ENCODE peak calls at places on chromosomes 11 and 22, in eight cellular contexts. L, V, Y, W, I, S, Q and N are unnamed samples.
A peak's percentile ranks its signal among the peaks of the same experiment; 100 is the strongest.

GRCh38 chr11:132007184-132007583 is 636.8 kb downstream of the NTM start:
- DNase-seq in L (no peak), V (no peak), Y (no peak), W (no peak), I (no peak), S (no peak), Q (no peak), N (no peak)

GRCh38 chr11:116773203-116774112 is 671 bp upstream of the BUD13 start:
- DNase-seq in L (no peak), V (no peak), Y (peak; percentile 56), W (no peak), I (no peak), S (no peak), Q (no peak), N (no peak)

GRCh38 chr22:22394589-22394988 is 114.0 kb downstream of the ZNF280B start:
- DNase-seq in L (no peak), V (no peak), Y (no peak), W (no peak), I (no peak), S (no peak), Q (no peak), N (no peak)

GRCh38 chr22:48635825-48636224 is 1191.8 kb downstream of the BRD1 start:
- DNase-seq in L (peak; percentile 11), V (no peak), Y (no peak), W (no peak), I (no peak), S (no peak), Q (no peak), N (no peak)

GRCh38 chr11:298406-299065 is 790 bp downstream of the IFITM5 start:
- DNase-seq in L (peak; percentile 18), V (no peak), Y (no peak), W (no peak), I (peak; percentile 17), S (peak; percentile 67), Q (no peak), N (no peak)

GRCh38 chr11:119345685-119346084 is 820 bp downstream of the MFRP start:
- DNase-seq in L (no peak), V (no peak), Y (no peak), W (no peak), I (no peak), S (peak; percentile 60), Q (no peak), N (no peak)

GRCh38 chr11:64378335-64378884 is 19.4 kb downstream of the RPS6KA4 start:
- DNase-seq in L (no peak), V (peak; percentile 41), Y (no peak), W (no peak), I (peak; percentile 48), S (peak; percentile 76), Q (peak; percentile 42), N (no peak)

GRCh38 chr11:17822021-17822781 is 87.6 kb downstream of the KCNC1 start:
- DNase-seq in L (no peak), V (no peak), Y (no peak), W (no peak), I (peak; percentile 24), S (no peak), Q (peak; percentile 83), N (no peak)

GRCh38 chr11:31802990-31803812 is 7.9 kb downstream of the PAX6 start:
- DNase-seq in L (no peak), V (no peak), Y (no peak), W (no peak), I (no peak), S (no peak), Q (no peak), N (no peak)

GRCh38 chr11:69705246-69705856 is 1.5 kb upstream of the FGF19 start:
- DNase-seq in L (no peak), V (no peak), Y (no peak), W (no peak), I (no peak), S (no peak), Q (no peak), N (no peak)

GRCh38 chr11:20474176-20474950 is 86.8 kb downstream of the PRMT3 start:
- DNase-seq in L (no peak), V (no peak), Y (no peak), W (no peak), I (no peak), S (peak; percentile 54), Q (no peak), N (peak; percentile 13)

GRCh38 chr11:15720460-15720859 is 605.7 kb downstream of the INSC start:
- DNase-seq in L (no peak), V (no peak), Y (no peak), W (no peak), I (no peak), S (no peak), Q (peak; percentile 33), N (no peak)

GRCh38 chr11:96154802-96155520 is 188.0 kb downstream of the MAML2 start:
- DNase-seq in L (no peak), V (peak; percentile 26), Y (no peak), W (no peak), I (no peak), S (no peak), Q (peak; percentile 64), N (no peak)

GRCh38 chr11:82229346-82229745 is 504.3 kb downstream of the FAM181B start:
- DNase-seq in L (no peak), V (peak; percentile 37), Y (no peak), W (no peak), I (no peak), S (no peak), Q (peak; percentile 15), N (peak; percentile 1)

GRCh38 chr11:2383823-2384722 is 7.0 kb downstream of the CD81 start:
- DNase-seq in L (peak; percentile 59), V (no peak), Y (no peak), W (no peak), I (peak; percentile 32), S (peak; percentile 88), Q (no peak), N (peak; percentile 71)

GRCh38 chr11:121429556-121429955 is 22.6 kb upstream of the SORL1 start:
- DNase-seq in L (no peak), V (no peak), Y (no peak), W (no peak), I (no peak), S (no peak), Q (no peak), N (no peak)

GRCh38 chr11:121422675-121423074 is 29.4 kb upstream of the SORL1 start:
- DNase-seq in L (peak; percentile 32), V (no peak), Y (no peak), W (no peak), I (no peak), S (no peak), Q (no peak), N (peak; percentile 56)

GRCh38 chr11:121425818-121426217 is 26.3 kb upstream of the SORL1 start:
- DNase-seq in L (no peak), V (no peak), Y (no peak), W (no peak), I (no peak), S (no peak), Q (no peak), N (no peak)

GRCh38 chr11:121431820-121432526 is 20.1 kb upstream of the SORL1 start:
- DNase-seq in L (no peak), V (no peak), Y (no peak), W (no peak), I (no peak), S (no peak), Q (no peak), N (no peak)

DNA sequence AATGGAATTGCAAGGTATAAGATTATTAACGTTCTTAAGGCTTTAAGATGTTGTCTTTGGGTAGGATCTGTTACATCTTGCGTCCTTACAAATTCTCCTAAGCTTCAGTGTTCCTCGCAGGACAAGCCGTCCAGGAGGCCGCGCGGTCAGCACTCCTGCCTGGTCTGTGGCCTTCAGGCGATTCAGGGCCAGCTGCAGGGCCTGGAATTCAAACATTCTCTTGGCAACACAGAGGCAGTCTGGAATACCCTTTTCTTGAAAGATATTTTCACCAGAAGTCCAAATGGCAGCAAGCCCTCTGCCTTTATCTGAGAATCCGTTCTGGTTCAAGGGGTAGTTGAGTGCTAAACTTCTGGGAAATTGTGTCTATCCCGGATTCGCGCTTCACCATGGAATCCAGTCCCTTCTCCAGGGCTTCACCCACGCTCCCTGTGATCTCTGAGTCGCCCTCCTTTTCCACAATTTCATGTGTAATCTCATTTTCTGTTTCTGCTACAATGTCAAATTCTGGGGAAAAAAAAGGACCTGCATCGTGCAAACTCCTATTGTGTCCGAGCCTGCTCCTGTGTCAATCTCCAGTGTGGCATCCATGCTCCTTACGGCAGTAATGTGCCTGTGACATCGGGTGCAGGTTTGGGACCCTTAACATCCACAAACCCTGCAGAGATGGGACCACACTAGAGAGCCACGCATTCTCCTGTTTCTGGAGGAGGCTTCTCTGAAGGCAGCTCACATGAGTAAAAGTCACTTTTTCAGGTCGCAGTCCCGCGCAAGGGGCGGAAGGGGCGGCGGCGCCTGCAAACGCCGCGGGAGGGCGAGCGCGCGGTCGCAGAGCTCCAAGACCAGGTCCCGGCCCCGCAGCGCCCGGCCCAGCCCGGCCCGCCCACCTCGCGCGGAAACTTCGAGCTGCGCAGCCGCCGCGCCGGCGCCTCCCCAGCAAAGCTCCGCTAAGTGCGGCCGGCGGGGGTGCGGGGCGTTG is 25.3 kb upstream of the SORL1 start:
- DNase-seq in L (peak; percentile 46), V (peak; percentile 43), Y (no peak), W (peak; percentile 12), I (peak; percentile 43), S (peak; percentile 75), Q (no peak), N (peak; percentile 82)
- H3K4me3 ChIP-seq in L (peak overlapping the region; percentile 10), V (peak overlapping the region; percentile 66), Y (no peak overlapping the region), W (peak overlapping the region; percentile 34), I (peak overlapping the region; percentile 54), S (peak overlapping the region; percentile 62), Q (peak overlapping the region; percentile 16), N (peak overlapping the region; percentile 51)

GRCh38 chr11:12087075-12087775 is 23.2 kb upstream of the MICAL2 start:
- DNase-seq in L (peak; percentile 54), V (peak; percentile 74), Y (no peak), W (peak; percentile 38), I (peak; percentile 38), S (no peak), Q (peak; percentile 51), N (no peak)
- TF ChIP-seq CTCF in L (no peak), V (peak; percentile 11), Y (no peak), W (peak; percentile 40), I (peak; percentile 13), S (no peak), Q (no peak), N (peak; percentile 5)

GRCh38 chr11:5528495-5528894 is 12.0 kb upstream of the UBQLNL start:
- DNase-seq in L (no peak), V (no peak), Y (no peak), W (no peak), I (no peak), S (no peak), Q (no peak), N (no peak)
- H3K36me3 ChIP-seq in L (no peaks in the 10 kb centered on the region), V (no peaks in the 10 kb centered on the region), Y (no peaks in the 10 kb centered on the region), W (no peaks in the 10 kb centered on the region), I (no peaks in the 10 kb centered on the region), S (no peaks in the 10 kb centered on the region), Q (no peaks in the 10 kb centered on the region), N (no peaks in the 10 kb centered on the region)

GRCh38 chr11:66334605-66335442 is 1.4 kb downstream of the RIN1 start:
- DNase-seq in L (no peak), V (no peak), Y (no peak), W (no peak), I (no peak), S (peak; percentile 79), Q (peak; percentile 32), N (no peak)
- H3K4me3 ChIP-seq in L (no peak overlapping the region), V (peak overlapping the region; percentile 81), Y (peak overlapping the region; percentile 58), W (peak overlapping the region; percentile 77), I (peak overlapping the region; percentile 78), S (no peak overlapping the region), Q (no peak overlapping the region), N (no peak overlapping the region)